ENCODE peak calls at places on chromosomes 16 and 17, in five cellular contexts. One of them, this sample, is unnamed.

GRCh38 chr16:9099131-9099625 is 7.7 kb downstream of the HAPSTR1 start:
- DNase-seq in adrenal gland: peak
- DNase-seq in hepatocyte: no peak
- DNase-seq in endothelial cell of umbilical vein: no peak
- DNase-seq in heart right ventricle: no peak
- DNase-seq in this sample: no peak

GRCh38 chr16:63890072-63890471 is 1231.8 kb downstream of the CDH11 start:
- DNase-seq in hepatocyte: peak
- DNase-seq in adrenal gland: peak
- DNase-seq in heart right ventricle: no peak
- DNase-seq in endothelial cell of umbilical vein: peak
- DNase-seq in this sample: no peak

GRCh38 chr17:39152134-39152884 is 872 bp upstream of the PLXDC1 start:
- DNase-seq in endothelial cell of umbilical vein: no peak
- DNase-seq in hepatocyte: peak
- DNase-seq in heart right ventricle: peak
- DNase-seq in adrenal gland: no peak
- DNase-seq in this sample: peak

GRCh38 chr17:32015245-32016013 is 8.2 kb downstream of the LRRC37B start:
- DNase-seq in adrenal gland: no peak
- DNase-seq in hepatocyte: peak
- DNase-seq in endothelial cell of umbilical vein: no peak
- DNase-seq in heart right ventricle: no peak
- DNase-seq in this sample: no peak

GRCh38 chr16:55508941-55509920 is at the start of gene LPCAT2:
- DNase-seq in hepatocyte: peak
- DNase-seq in heart right ventricle: peak
- DNase-seq in adrenal gland: peak
- DNase-seq in endothelial cell of umbilical vein: peak
- DNase-seq in this sample: peak

GRCh38 chr17:50920041-50920410 is 53.9 kb upstream of the TOB1 start:
- DNase-seq in heart right ventricle: no peak
- DNase-seq in adrenal gland: no peak
- DNase-seq in endothelial cell of umbilical vein: no peak
- DNase-seq in hepatocyte: no peak
- DNase-seq in this sample: no peak

GRCh38 chr16:359067-359763 is 6.7 kb upstream of the AXIN1 start:
- DNase-seq in endothelial cell of umbilical vein: no peak
- DNase-seq in heart right ventricle: no peak
- DNase-seq in adrenal gland: no peak
- DNase-seq in hepatocyte: no peak
- DNase-seq in this sample: no peak

GRCh38 chr17:42779304-42779941 is 987 bp upstream of the WNK4 start:
- DNase-seq in adrenal gland: no peak
- DNase-seq in endothelial cell of umbilical vein: no peak
- DNase-seq in hepatocyte: no peak
- DNase-seq in heart right ventricle: no peak
- DNase-seq in this sample: no peak

GRCh38 chr16:361872-362701 is 8.3 kb downstream of the MRPL28 start:
- DNase-seq in adrenal gland: peak
- DNase-seq in heart right ventricle: peak
- DNase-seq in hepatocyte: peak
- DNase-seq in endothelial cell of umbilical vein: peak
- DNase-seq in this sample: peak

GRCh38 chr17:78358538-78359215 is 1.2 kb downstream of the SOCS3 start:
- DNase-seq in adrenal gland: peak
- DNase-seq in heart right ventricle: peak
- DNase-seq in hepatocyte: no peak
- DNase-seq in endothelial cell of umbilical vein: peak
- DNase-seq in this sample: peak

GRCh38 chr17:44444735-44445105 is 55.3 kb upstream of the ITGA2B start:
- DNase-seq in hepatocyte: peak
- DNase-seq in endothelial cell of umbilical vein: no peak
- DNase-seq in heart right ventricle: no peak
- DNase-seq in adrenal gland: no peak
- DNase-seq in this sample: peak

GRCh38 chr16:88505405-88506082 is 52.5 kb downstream of the ZFPM1 start:
- DNase-seq in adrenal gland: peak
- DNase-seq in endothelial cell of umbilical vein: no peak
- DNase-seq in heart right ventricle: peak
- DNase-seq in hepatocyte: peak
- DNase-seq in this sample: peak

GRCh38 chr16:31269541-31269940 is 9.8 kb downstream of the ITGAM start:
- DNase-seq in heart right ventricle: no peak
- DNase-seq in hepatocyte: no peak
- DNase-seq in adrenal gland: no peak
- DNase-seq in endothelial cell of umbilical vein: no peak
- DNase-seq in this sample: no peak

GRCh38 chr17:6789146-6789545 is 13.1 kb downstream of the FBXO39 start:
- DNase-seq in endothelial cell of umbilical vein: no peak
- DNase-seq in heart right ventricle: no peak
- DNase-seq in hepatocyte: no peak
- DNase-seq in adrenal gland: no peak
- DNase-seq in this sample: no peak

GRCh38 chr17:45353047-45353446 is 36.2 kb upstream of the MAP3K14 start:
- DNase-seq in endothelial cell of umbilical vein: no peak
- DNase-seq in heart right ventricle: no peak
- DNase-seq in hepatocyte: no peak
- DNase-seq in adrenal gland: no peak
- DNase-seq in this sample: no peak

GRCh38 chr17:16037636-16038035 is 38.0 kb downstream of the TTC19 start:
- DNase-seq in hepatocyte: no peak
- DNase-seq in endothelial cell of umbilical vein: no peak
- DNase-seq in heart right ventricle: no peak
- DNase-seq in adrenal gland: no peak
- DNase-seq in this sample: no peak

GRCh38 chr17:2609091-2609490 is 15.6 kb downstream of the PAFAH1B1 start:
- DNase-seq in adrenal gland: no peak
- DNase-seq in heart right ventricle: no peak
- DNase-seq in hepatocyte: no peak
- DNase-seq in endothelial cell of umbilical vein: no peak
- DNase-seq in this sample: no peak

GRCh38 chr17:32551186-32551955 is 64.6 kb downstream of the CDK5R1 start:
- DNase-seq in adrenal gland: no peak
- DNase-seq in hepatocyte: no peak
- DNase-seq in heart right ventricle: no peak
- DNase-seq in endothelial cell of umbilical vein: peak
- DNase-seq in this sample: peak

GRCh38 chr17:40443988-40444899 is 994 bp downstream of the IGFBP4 start:
- DNase-seq in heart right ventricle: no peak
- DNase-seq in hepatocyte: no peak
- DNase-seq in endothelial cell of umbilical vein: peak
- DNase-seq in adrenal gland: no peak
- DNase-seq in this sample: peak

GRCh38 chr16:84367297-84367680 is 1.0 kb upstream of the ATP2C2 start:
- DNase-seq in endothelial cell of umbilical vein: no peak
- DNase-seq in hepatocyte: no peak
- DNase-seq in adrenal gland: no peak
- DNase-seq in heart right ventricle: no peak
- DNase-seq in this sample: no peak

GRCh38 chr17:62581769-62582168 is 45.7 kb upstream of the MRC2 start:
- DNase-seq in adrenal gland: no peak
- DNase-seq in heart right ventricle: no peak
- DNase-seq in hepatocyte: no peak
- DNase-seq in endothelial cell of umbilical vein: no peak
- DNase-seq in this sample: no peak

GRCh38 chr17:44628234-44629188 is 27.8 kb upstream of the MEIOC start:
- DNase-seq in heart right ventricle: peak
- DNase-seq in hepatocyte: peak
- DNase-seq in endothelial cell of umbilical vein: peak
- DNase-seq in adrenal gland: peak
- DNase-seq in this sample: peak

GRCh38 chr16:88423448-88423850 is 29.6 kb upstream of the ZFPM1 start:
- DNase-seq in heart right ventricle: no peak
- DNase-seq in endothelial cell of umbilical vein: no peak
- DNase-seq in adrenal gland: no peak
- DNase-seq in hepatocyte: peak
- DNase-seq in this sample: no peak

GRCh38 chr17:78789663-78790181 is 7.6 kb upstream of the CYTH1 start:
- DNase-seq in endothelial cell of umbilical vein: no peak
- DNase-seq in heart right ventricle: peak
- DNase-seq in adrenal gland: peak
- DNase-seq in hepatocyte: peak
- DNase-seq in this sample: no peak

GRCh38 chr16:49625311-49626035 is 230.4 kb downstream of the ZNF423 start:
- DNase-seq in hepatocyte: no peak
- DNase-seq in endothelial cell of umbilical vein: no peak
- DNase-seq in adrenal gland: no peak
- DNase-seq in heart right ventricle: no peak
- DNase-seq in this sample: no peak

GRCh38 chr16:84959045-84959576 is 52.2 kb downstream of the ZDHHC7 start:
- DNase-seq in heart right ventricle: no peak
- DNase-seq in adrenal gland: no peak
- DNase-seq in hepatocyte: no peak
- DNase-seq in endothelial cell of umbilical vein: no peak
- DNase-seq in this sample: no peak

GRCh38 chr17:58271532-58271931 is 9.2 kb downstream of the MPO start:
- DNase-seq in adrenal gland: no peak
- DNase-seq in heart right ventricle: no peak
- DNase-seq in hepatocyte: no peak
- DNase-seq in endothelial cell of umbilical vein: no peak
- DNase-seq in this sample: no peak

GRCh38 chr16:57741660-57742191 is 6.2 kb downstream of the KATNB1 start:
- DNase-seq in adrenal gland: no peak
- DNase-seq in hepatocyte: no peak
- DNase-seq in heart right ventricle: no peak
- DNase-seq in endothelial cell of umbilical vein: no peak
- DNase-seq in this sample: no peak

GRCh38 chr16:56947604-56947995 is 14.2 kb upstream of the CETP start:
- DNase-seq in heart right ventricle: no peak
- DNase-seq in hepatocyte: no peak
- DNase-seq in endothelial cell of umbilical vein: no peak
- DNase-seq in adrenal gland: no peak
- DNase-seq in this sample: no peak

GRCh38 chr17:76490112-76490710 is 11.0 kb downstream of the RHBDF2 start:
- DNase-seq in adrenal gland: no peak
- DNase-seq in heart right ventricle: peak
- DNase-seq in hepatocyte: no peak
- DNase-seq in endothelial cell of umbilical vein: no peak
- DNase-seq in this sample: no peak

GRCh38 chr17:76491271-76492184 is 9.7 kb downstream of the RHBDF2 start:
- DNase-seq in endothelial cell of umbilical vein: no peak
- DNase-seq in heart right ventricle: peak
- DNase-seq in hepatocyte: no peak
- DNase-seq in adrenal gland: no peak
- DNase-seq in this sample: no peak

GRCh38 chr17:76493505-76494167 is 7.6 kb downstream of the RHBDF2 start:
- DNase-seq in hepatocyte: no peak
- DNase-seq in heart right ventricle: peak
- DNase-seq in adrenal gland: no peak
- DNase-seq in endothelial cell of umbilical vein: no peak
- DNase-seq in this sample: no peak

GRCh38 chr17:76492989-76493501 is 8.2 kb downstream of the RHBDF2 start:
- DNase-seq in adrenal gland: peak
- DNase-seq in hepatocyte: peak
- DNase-seq in endothelial cell of umbilical vein: peak
- DNase-seq in heart right ventricle: peak
- DNase-seq in this sample: peak

GRCh38 chr17:76492250-76492988 is 8.8 kb downstream of the RHBDF2 start:
- DNase-seq in heart right ventricle: peak
- DNase-seq in adrenal gland: no peak
- DNase-seq in endothelial cell of umbilical vein: no peak
- DNase-seq in hepatocyte: no peak
- DNase-seq in this sample: no peak
- H3K4me3 ChIP-seq in heart right ventricle: no peak
- H3K4me3 ChIP-seq in adrenal gland: no peak
- H3K4me3 ChIP-seq in endothelial cell of umbilical vein: no peak
- H3K4me3 ChIP-seq in hepatocyte: no peak
- H3K4me3 ChIP-seq in this sample: no peak

GRCh38 chr16:65119905-65120341 is 1.9 kb downstream of the CDH11 start:
- DNase-seq in endothelial cell of umbilical vein: peak
- DNase-seq in adrenal gland: peak
- DNase-seq in heart right ventricle: no peak
- DNase-seq in hepatocyte: peak
- DNase-seq in this sample: peak
- H3K4me3 ChIP-seq in endothelial cell of umbilical vein: peak
- H3K4me3 ChIP-seq in adrenal gland: no peak
- H3K4me3 ChIP-seq in heart right ventricle: no peak
- H3K4me3 ChIP-seq in hepatocyte: peak
- H3K4me3 ChIP-seq in this sample: peak

DNA sequence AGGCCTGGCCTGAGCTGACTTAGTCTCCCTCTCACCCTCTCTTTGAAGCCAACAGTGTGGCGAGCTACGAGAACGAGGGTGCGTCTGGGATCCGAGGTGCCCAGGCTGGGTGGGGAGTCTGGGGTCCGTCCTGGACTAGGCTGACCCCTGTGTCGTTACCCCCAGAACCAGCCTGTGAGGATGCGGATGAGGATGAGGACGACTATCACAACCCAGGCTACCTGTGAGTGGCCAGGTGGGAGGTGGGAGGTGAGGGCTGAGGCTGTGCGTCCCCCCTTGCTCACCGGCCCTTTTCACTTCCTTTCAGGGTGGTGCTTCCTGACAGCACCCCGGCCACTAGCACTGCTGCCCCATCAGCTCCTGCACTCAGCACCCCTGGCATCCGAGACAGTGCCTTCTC is 1.6 kb downstream of the LAT start:
- DNase-seq in hepatocyte: no peak
- DNase-seq in endothelial cell of umbilical vein: no peak
- DNase-seq in adrenal gland: no peak
- DNase-seq in heart right ventricle: no peak
- DNase-seq in this sample: no peak
- H3K4me3 ChIP-seq in hepatocyte: no peak
- H3K4me3 ChIP-seq in endothelial cell of umbilical vein: no peak
- H3K4me3 ChIP-seq in adrenal gland: no peak
- H3K4me3 ChIP-seq in heart right ventricle: no peak
- H3K4me3 ChIP-seq in this sample: no peak

GRCh38 chr16:5064915-5065314 is 841 bp downstream of the C16orf89 start:
- DNase-seq in heart right ventricle: no peak
- DNase-seq in endothelial cell of umbilical vein: no peak
- DNase-seq in hepatocyte: no peak
- DNase-seq in adrenal gland: no peak
- DNase-seq in this sample: no peak

GRCh38 chr16:5066511-5066910 is 755 bp upstream of the C16orf89 start:
- DNase-seq in adrenal gland: no peak
- DNase-seq in hepatocyte: no peak
- DNase-seq in endothelial cell of umbilical vein: no peak
- DNase-seq in heart right ventricle: no peak
- DNase-seq in this sample: no peak

GRCh38 chr16:5065813-5066212 is at the start of gene C16orf89:
- DNase-seq in adrenal gland: no peak
- DNase-seq in endothelial cell of umbilical vein: no peak
- DNase-seq in hepatocyte: no peak
- DNase-seq in heart right ventricle: no peak
- DNase-seq in this sample: no peak

GRCh38 chr16:5062790-5063765 is 2.7 kb downstream of the C16orf89 start:
- DNase-seq in hepatocyte: no peak
- DNase-seq in heart right ventricle: no peak
- DNase-seq in adrenal gland: no peak
- DNase-seq in endothelial cell of umbilical vein: no peak
- DNase-seq in this sample: no peak

DNA sequence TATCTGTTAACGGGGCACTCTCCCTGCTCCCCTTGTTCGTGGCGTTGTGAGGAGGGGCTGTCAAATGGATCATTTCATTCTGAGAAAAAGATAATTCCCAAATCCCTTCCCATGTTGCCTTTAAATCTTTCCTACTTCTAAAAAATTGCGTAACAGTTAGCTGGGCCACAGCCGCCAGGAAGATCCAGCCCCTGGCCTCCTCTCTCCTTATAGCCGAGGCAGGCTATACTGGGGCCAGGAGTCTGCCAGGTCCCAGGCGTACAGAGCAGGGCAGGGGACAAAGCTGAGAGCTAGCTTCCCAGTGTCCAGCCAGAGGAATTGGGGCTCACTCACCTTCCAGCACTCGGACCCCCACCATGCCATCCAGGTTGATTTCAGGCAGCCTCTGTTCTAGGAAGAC is 388 bp downstream of the C16orf89 start:
- DNase-seq in heart right ventricle: no peak
- DNase-seq in hepatocyte: no peak
- DNase-seq in endothelial cell of umbilical vein: no peak
- DNase-seq in adrenal gland: no peak
- DNase-seq in this sample: no peak
- H3K4me3 ChIP-seq in heart right ventricle: no peak
- H3K4me3 ChIP-seq in hepatocyte: no peak
- H3K4me3 ChIP-seq in endothelial cell of umbilical vein: no peak
- H3K4me3 ChIP-seq in adrenal gland: no peak
- H3K4me3 ChIP-seq in this sample: no peak